ENCODE peak calls at places on chromosomes 1 and 21, in four cellular contexts. C is KG1, A is MCF 10A, N is memory B cell. R is an unnamed sample.

GRCh38 chr1:24526940-24527542 is 24.4 kb downstream of the RCAN3 start:
- DNase-seq in C (no peak), A (peak), N (peak), R (peak)

GRCh38 chr1:173356211-173356762 is 120.8 kb upstream of the PRDX6 start:
- DNase-seq in C (no peak), A (no peak), N (no peak), R (no peak)

GRCh38 chr1:940121-941026 is 16.7 kb downstream of the SAMD11 start:
- DNase-seq in C (no peak), A (peak), N (no peak), R (no peak)

GRCh38 chr1:60428161-60428560 is 354.6 kb upstream of the C1orf87 start:
- DNase-seq in C (no peak), A (no peak), N (no peak), R (no peak)

GRCh38 chr1:197763307-197763706 is 12.0 kb downstream of the DENND1B start:
- DNase-seq in C (no peak), A (no peak), N (no peak), R (no peak)

GRCh38 chr1:208939545-208940085 is 643.9 kb upstream of the CAMK1G start:
- DNase-seq in C (no peak), A (no peak), N (no peak), R (no peak)

GRCh38 chr1:168139070-168139469 is 2.3 kb upstream of the GPR161 start:
- DNase-seq in C (no peak), A (no peak), N (no peak), R (no peak)

GRCh38 chr21:32030146-32030652 is 157.4 kb downstream of the HUNK start:
- DNase-seq in C (no peak), A (no peak), N (no peak), R (no peak)

GRCh38 chr21:44391345-44392091 is 38.1 kb downstream of the TRPM2 start:
- DNase-seq in C (no peak), A (no peak), N (no peak), R (peak)

GRCh38 chr1:10555635-10556429 is 81.1 kb downstream of the PEX14 start:
- DNase-seq in C (no peak), A (peak), N (no peak), R (no peak)

GRCh38 chr1:37755290-37755689 is 9.6 kb downstream of the EPHA10 start:
- DNase-seq in C (no peak), A (peak), N (no peak), R (no peak)

GRCh38 chr1:109824349-109825115 is 60.8 kb upstream of the EPS8L3 start:
- DNase-seq in C (no peak), A (no peak), N (no peak), R (no peak)

GRCh38 chr1:19344372-19344810 is 32.3 kb downstream of the SLC66A1 start:
- DNase-seq in C (no peak), A (peak), N (peak), R (peak)

GRCh38 chr1:180837025-180837424 is 75.7 kb upstream of the KIAA1614 start:
- DNase-seq in C (no peak), A (no peak), N (no peak), R (no peak)

GRCh38 chr1:180533571-180533987 is 25.2 kb upstream of the OVAAL start:
- DNase-seq in C (peak), A (peak), N (peak), R (peak)

GRCh38 chr21:42939581-42940413 is 14.4 kb upstream of the ERVH48-1 start:
- DNase-seq in C (no peak), A (peak), N (no peak), R (peak)

GRCh38 chr1:26025060-26025459 is 3.5 kb downstream of the EXTL1 start:
- DNase-seq in C (no peak), A (no peak), N (no peak), R (no peak)

GRCh38 chr1:35883681-35884155 is 709 bp downstream of the AGO1 start:
- DNase-seq in C (no peak), A (no peak), N (peak), R (no peak)

R was measured in tibial nerve.